ENCODE peak calls at places on chromosomes 5 and 9, in seven cellular contexts. U is adrenal gland; K is iPS DF 6.9; A is dorsolateral prefrontal cortex; V is T follicular helper cell; E is activated CD4-positive, CD25-positive, alpha-beta regulatory T cell; I is Caco-2. S is an unnamed sample.
A peak's percentile ranks its signal among the peaks of the same experiment; 100 is the strongest.

GRCh38 chr9:129574911-129575574 is 45.9 kb downstream of the C9orf50 start:
- DNase-seq in U (no peak), K (no peak), A (no peak), V (no peak), E (no peak), I (no peak), S (no peak)

GRCh38 chr9:94853887-94854286 is 127.4 kb downstream of the AOPEP start:
- DNase-seq in U (no peak), K (no peak), A (no peak), V (no peak), E (no peak), I (peak; percentile 21), S (peak; percentile 94)

GRCh38 chr9:88925471-88925870 is 65.8 kb upstream of the S1PR3 start:
- DNase-seq in U (no peak), K (no peak), A (no peak), V (no peak), E (no peak), I (no peak), S (no peak)

GRCh38 chr5:100505984-100506670 is 29.0 kb upstream of the FAM174A start:
- DNase-seq in U (peak; percentile 47), K (no peak), A (no peak), V (no peak), E (no peak), I (no peak), S (no peak)

GRCh38 chr5:68683632-68684035 is 410.2 kb upstream of the SLC30A5 start:
- DNase-seq in U (peak; percentile 25), K (no peak), A (no peak), V (no peak), E (no peak), I (peak; percentile 12), S (no peak)

GRCh38 chr5:124580925-124581821 is 165.3 kb downstream of the ZNF608 start:
- DNase-seq in U (no peak), K (peak; percentile 89), A (no peak), V (no peak), E (no peak), I (peak; percentile 82), S (peak; percentile 98)

GRCh38 chr9:136859821-136860269 is 6.3 kb downstream of the EDF1 start:
- DNase-seq in U (no peak), K (no peak), A (no peak), V (no peak), E (no peak), I (no peak), S (no peak)

GRCh38 chr9:29332789-29333188 is 1759.5 kb upstream of the C9orf72 start:
- DNase-seq in U (no peak), K (no peak), A (no peak), V (no peak), E (no peak), I (no peak), S (no peak)

GRCh38 chr9:87615547-87616148 is 110.3 kb upstream of the CTSL start:
- DNase-seq in U (no peak), K (no peak), A (no peak), V (no peak), E (no peak), I (peak; percentile 31), S (no peak)

GRCh38 chr9:124280176-124280691 is 22.5 kb downstream of the NEK6 start:
- DNase-seq in U (peak; percentile 37), K (no peak), A (no peak), V (no peak), E (no peak), I (no peak), S (no peak)

GRCh38 chr9:99666571-99666970 is 155.1 kb upstream of the NR4A3 start:
- DNase-seq in U (peak; percentile 31), K (no peak), A (no peak), V (no peak), E (no peak), I (no peak), S (no peak)

GRCh38 chr9:136172412-136173079 is 32.4 kb downstream of the LHX3 start:
- DNase-seq in U (no peak), K (no peak), A (no peak), V (no peak), E (no peak), I (no peak), S (no peak)

GRCh38 chr9:97636903-97637302 is 3.3 kb downstream of the NCBP1 start:
- DNase-seq in U (no peak), K (no peak), A (no peak), V (no peak), E (no peak), I (no peak), S (no peak)

GRCh38 chr5:42767491-42768105 is 11.0 kb downstream of the CCDC152 start:
- DNase-seq in U (no peak), K (no peak), A (no peak), V (no peak), E (no peak), I (peak; percentile 31), S (peak; percentile 19)

GRCh38 chr9:70553718-70554673 is 139.5 kb upstream of the KLF9 start:
- DNase-seq in U (no peak), K (peak; percentile 57), A (no peak), V (no peak), E (no peak), I (no peak), S (no peak)

GRCh38 chr5:130923543-130924159 is 241.4 kb downstream of the HINT1 start:
- DNase-seq in U (no peak), K (no peak), A (no peak), V (no peak), E (no peak), I (no peak), S (no peak)

GRCh38 chr5:51468196-51468595 is 84.9 kb downstream of the ISL1 start:
- DNase-seq in U (no peak), K (no peak), A (no peak), V (no peak), E (no peak), I (peak; percentile 7), S (no peak)

GRCh38 chr5:173688708-173689107 is 72.3 kb upstream of the BOD1 start:
- DNase-seq in U (no peak), K (no peak), A (no peak), V (no peak), E (no peak), I (no peak), S (no peak)

GRCh38 chr9:120710110-120710981 is 3.9 kb downstream of the MEGF9 start:
- DNase-seq in U (peak; percentile 72), K (no peak), A (no peak), V (peak; percentile 16), E (no peak), I (no peak), S (peak; percentile 81)

GRCh38 chr9:137134191-137134590 is 4.8 kb upstream of the GRIN1 start:
- DNase-seq in U (no peak), K (no peak), A (no peak), V (no peak), E (no peak), I (no peak), S (no peak)

GRCh38 chr9:4366649-4367330 is 66.9 kb upstream of the GLIS3 start:
- DNase-seq in U (peak; percentile 69), K (peak; percentile 54), A (peak; percentile 68), V (no peak), E (no peak), I (peak; percentile 53), S (peak; percentile 10)

GRCh38 chr9:91426123-91426745 is 2.6 kb upstream of the NFIL3 start:
- DNase-seq in U (no peak), K (no peak), A (no peak), V (no peak), E (no peak), I (no peak), S (peak; percentile 53)

GRCh38 chr9:27634879-27635278 is 61.6 kb upstream of the C9orf72 start:
- DNase-seq in U (no peak), K (no peak), A (no peak), V (no peak), E (no peak), I (no peak), S (no peak)

GRCh38 chr9:72365525-72366256 is 683 bp upstream of the ZFAND5 start:
- DNase-seq in U (peak; percentile 95), K (no peak), A (peak; percentile 77), V (peak; percentile 31), E (peak; percentile 42), I (peak; percentile 18), S (peak; percentile 70)

GRCh38 chr9:132141364-132141947 is 20.4 kb upstream of the NTNG2 start:
- DNase-seq in U (peak; percentile 6), K (no peak), A (no peak), V (no peak), E (no peak), I (no peak), S (no peak)

GRCh38 chr9:78439866-78440830 is 143.2 kb downstream of the PSAT1 start:
- DNase-seq in U (no peak), K (no peak), A (no peak), V (no peak), E (no peak), I (no peak), S (no peak)

GRCh38 chr9:123399803-123400378 is 43.9 kb downstream of the CRB2 start:
- DNase-seq in U (peak; percentile 21), K (no peak), A (no peak), V (no peak), E (no peak), I (peak; percentile 43), S (no peak)

GRCh38 chr5:4905674-4906528 is 234.2 kb upstream of the ADAMTS16 start:
- DNase-seq in U (peak; percentile 5), K (peak; percentile 4), A (no peak), V (no peak), E (no peak), I (peak; percentile 11), S (peak; percentile 2)

GRCh38 chr5:129019401-129019908 is 54.2 kb downstream of the SLC27A6 start:
- DNase-seq in U (no peak), K (no peak), A (no peak), V (no peak), E (no peak), I (no peak), S (no peak)